ENCODE peak calls at places on chromosome 1, in four cellular contexts. S is activated gamma-delta T cell treated with anti-CD3 and anti-CD28 coated beads, Interleukin-2, amount 50 U/mL, for 16 hours; T is AG04450; V is aorta. Q is an unnamed sample.

GRCh38 chr1:203673550-203674411 is 47.1 kb downstream of the ATP2B4 start:
- DNase-seq in S (peak; percentile 69), T (peak; percentile 53), V (peak; percentile 60), Q (peak; percentile 94)

GRCh38 chr1:51297401-51298321 is 32.7 kb downstream of the TTC39A start:
- DNase-seq in S (no peak), T (no peak), V (peak; percentile 46), Q (no peak)

GRCh38 chr1:187848321-187848720 is 1019.6 kb downstream of the PLA2G4A start:
- DNase-seq in S (no peak), T (no peak), V (no peak), Q (no peak)

GRCh38 chr1:237677979-237678378 is 212.7 kb downstream of the ZP4 start:
- DNase-seq in S (no peak), T (peak; percentile 47), V (no peak), Q (no peak)

GRCh38 chr1:33575324-33575879 is 103.0 kb downstream of the ZSCAN20 start:
- DNase-seq in S (no peak), T (no peak), V (no peak), Q (peak; percentile 9)

GRCh38 chr1:17831619-17832018 is 76.5 kb downstream of the ACTL8 start:
- DNase-seq in S (no peak), T (peak; percentile 24), V (no peak), Q (peak; percentile 16)

GRCh38 chr1:161127649-161128048 is 4.8 kb downstream of the DEDD start:
- DNase-seq in S (no peak), T (no peak), V (no peak), Q (no peak)

GRCh38 chr1:158037876-158038359 is 44.5 kb downstream of the KIRREL1 start:
- DNase-seq in S (no peak), T (no peak), V (peak; percentile 77), Q (peak; percentile 95)

GRCh38 chr1:64471724-64472276 is 1.9 kb downstream of the CACHD1 start:
- DNase-seq in S (no peak), T (no peak), V (no peak), Q (peak; percentile 17)

Q was measured in MG63.